ENCODE peak calls at places on chromosomes 2 and 18, in eight cellular contexts. One of them, this sample, is unnamed.

GRCh38 chr18:702957-703659 is 9.3 kb downstream of the ENOSF1 start:
- DNase-seq in transverse colon: no peak
- DNase-seq in T-helper 9 cell: no peak
- DNase-seq in GOT3: no peak
- DNase-seq in foreskin keratinocyte: peak
- DNase-seq in HEK293T: no peak
- DNase-seq in neural progenitor cell: no peak
- DNase-seq in activated T-cell treated with anti-CD3 and anti-CD28 coated beads for 1 hour: no peak
- DNase-seq in this sample: peak

GRCh38 chr2:30239308-30240161 is 8.2 kb downstream of the LBH start:
- DNase-seq in transverse colon: peak
- DNase-seq in T-helper 9 cell: peak
- DNase-seq in GOT3: no peak
- DNase-seq in foreskin keratinocyte: no peak
- DNase-seq in HEK293T: peak
- DNase-seq in neural progenitor cell: peak
- DNase-seq in activated T-cell treated with anti-CD3 and anti-CD28 coated beads for 1 hour: peak
- DNase-seq in this sample: peak

GRCh38 chr2:232568161-232568560 is 17.7 kb downstream of the EIF4E2 start:
- DNase-seq in transverse colon: no peak
- DNase-seq in T-helper 9 cell: no peak
- DNase-seq in GOT3: peak
- DNase-seq in foreskin keratinocyte: no peak
- DNase-seq in HEK293T: no peak
- DNase-seq in neural progenitor cell: no peak
- DNase-seq in activated T-cell treated with anti-CD3 and anti-CD28 coated beads for 1 hour: no peak
- DNase-seq in this sample: no peak

GRCh38 chr2:455046-455705 is 167.3 kb upstream of the ALKAL2 start:
- DNase-seq in transverse colon: no peak
- DNase-seq in T-helper 9 cell: no peak
- DNase-seq in GOT3: no peak
- DNase-seq in foreskin keratinocyte: no peak
- DNase-seq in HEK293T: no peak
- DNase-seq in neural progenitor cell: no peak
- DNase-seq in activated T-cell treated with anti-CD3 and anti-CD28 coated beads for 1 hour: no peak
- DNase-seq in this sample: no peak

GRCh38 chr2:240567137-240567871 is 980 bp upstream of the RNPEPL1 start:
- DNase-seq in transverse colon: peak
- DNase-seq in T-helper 9 cell: peak
- DNase-seq in GOT3: no peak
- DNase-seq in foreskin keratinocyte: no peak
- DNase-seq in HEK293T: no peak
- DNase-seq in neural progenitor cell: no peak
- DNase-seq in activated T-cell treated with anti-CD3 and anti-CD28 coated beads for 1 hour: no peak
- DNase-seq in this sample: peak

GRCh38 chr2:230067990-230068657 is 600 bp downstream of the SLC16A14 start:
- DNase-seq in transverse colon: peak
- DNase-seq in T-helper 9 cell: peak
- DNase-seq in GOT3: peak
- DNase-seq in foreskin keratinocyte: no peak
- DNase-seq in HEK293T: no peak
- DNase-seq in neural progenitor cell: peak
- DNase-seq in activated T-cell treated with anti-CD3 and anti-CD28 coated beads for 1 hour: peak
- DNase-seq in this sample: no peak

GRCh38 chr2:25655316-25655715 is 18.1 kb downstream of the DTNB start:
- DNase-seq in transverse colon: no peak
- DNase-seq in T-helper 9 cell: no peak
- DNase-seq in GOT3: no peak
- DNase-seq in foreskin keratinocyte: peak
- DNase-seq in HEK293T: no peak
- DNase-seq in neural progenitor cell: no peak
- DNase-seq in activated T-cell treated with anti-CD3 and anti-CD28 coated beads for 1 hour: no peak
- DNase-seq in this sample: no peak

GRCh38 chr2:70685771-70686171 is 82.2 kb downstream of the ADD2 start:
- DNase-seq in transverse colon: no peak
- DNase-seq in T-helper 9 cell: no peak
- DNase-seq in GOT3: no peak
- DNase-seq in foreskin keratinocyte: no peak
- DNase-seq in HEK293T: no peak
- DNase-seq in neural progenitor cell: no peak
- DNase-seq in activated T-cell treated with anti-CD3 and anti-CD28 coated beads for 1 hour: no peak
- DNase-seq in this sample: no peak

GRCh38 chr18:36757081-36757480 is 71.7 kb downstream of the TPGS2 start:
- DNase-seq in transverse colon: no peak
- DNase-seq in T-helper 9 cell: no peak
- DNase-seq in GOT3: no peak
- DNase-seq in foreskin keratinocyte: no peak
- DNase-seq in HEK293T: peak
- DNase-seq in neural progenitor cell: peak
- DNase-seq in activated T-cell treated with anti-CD3 and anti-CD28 coated beads for 1 hour: no peak
- DNase-seq in this sample: no peak

GRCh38 chr18:53789376-53790247 is 434.9 kb downstream of the MBD2 start:
- DNase-seq in transverse colon: no peak
- DNase-seq in T-helper 9 cell: no peak
- DNase-seq in GOT3: no peak
- DNase-seq in foreskin keratinocyte: no peak
- DNase-seq in HEK293T: no peak
- DNase-seq in neural progenitor cell: no peak
- DNase-seq in activated T-cell treated with anti-CD3 and anti-CD28 coated beads for 1 hour: no peak
- DNase-seq in this sample: no peak

GRCh38 chr2:17303054-17303453 is 215.2 kb downstream of the RAD51AP2 start:
- DNase-seq in transverse colon: no peak
- DNase-seq in T-helper 9 cell: no peak
- DNase-seq in GOT3: no peak
- DNase-seq in foreskin keratinocyte: peak
- DNase-seq in HEK293T: no peak
- DNase-seq in neural progenitor cell: no peak
- DNase-seq in activated T-cell treated with anti-CD3 and anti-CD28 coated beads for 1 hour: no peak
- DNase-seq in this sample: no peak

GRCh38 chr2:101501443-101501842 is 26.5 kb upstream of the RFX8 start:
- DNase-seq in transverse colon: no peak
- DNase-seq in T-helper 9 cell: no peak
- DNase-seq in GOT3: no peak
- DNase-seq in foreskin keratinocyte: no peak
- DNase-seq in HEK293T: no peak
- DNase-seq in neural progenitor cell: no peak
- DNase-seq in activated T-cell treated with anti-CD3 and anti-CD28 coated beads for 1 hour: no peak
- DNase-seq in this sample: no peak

GRCh38 chr2:96549967-96550786 is 13.6 kb downstream of the ARID5A start:
- DNase-seq in transverse colon: no peak
- DNase-seq in T-helper 9 cell: no peak
- DNase-seq in GOT3: no peak
- DNase-seq in foreskin keratinocyte: no peak
- DNase-seq in HEK293T: peak
- DNase-seq in neural progenitor cell: peak
- DNase-seq in activated T-cell treated with anti-CD3 and anti-CD28 coated beads for 1 hour: no peak
- DNase-seq in this sample: no peak

GRCh38 chr2:1855150-1855549 is 110.8 kb upstream of the PXDN start:
- DNase-seq in transverse colon: no peak
- DNase-seq in T-helper 9 cell: no peak
- DNase-seq in GOT3: no peak
- DNase-seq in foreskin keratinocyte: no peak
- DNase-seq in HEK293T: no peak
- DNase-seq in neural progenitor cell: peak
- DNase-seq in activated T-cell treated with anti-CD3 and anti-CD28 coated beads for 1 hour: no peak
- DNase-seq in this sample: no peak

GRCh38 chr18:5058768-5059539 is 138.1 kb downstream of the AKAIN1 start:
- DNase-seq in transverse colon: no peak
- DNase-seq in T-helper 9 cell: peak
- DNase-seq in GOT3: no peak
- DNase-seq in foreskin keratinocyte: no peak
- DNase-seq in HEK293T: no peak
- DNase-seq in neural progenitor cell: no peak
- DNase-seq in activated T-cell treated with anti-CD3 and anti-CD28 coated beads for 1 hour: peak
- DNase-seq in this sample: no peak

GRCh38 chr2:64276417-64277095 is 132.3 kb upstream of the PELI1 start:
- DNase-seq in transverse colon: no peak
- DNase-seq in T-helper 9 cell: no peak
- DNase-seq in GOT3: no peak
- DNase-seq in foreskin keratinocyte: peak
- DNase-seq in HEK293T: no peak
- DNase-seq in neural progenitor cell: peak
- DNase-seq in activated T-cell treated with anti-CD3 and anti-CD28 coated beads for 1 hour: no peak
- DNase-seq in this sample: no peak

GRCh38 chr2:118242216-118242615 is 153.9 kb downstream of the INSIG2 start:
- DNase-seq in transverse colon: no peak
- DNase-seq in T-helper 9 cell: no peak
- DNase-seq in GOT3: no peak
- DNase-seq in foreskin keratinocyte: no peak
- DNase-seq in HEK293T: no peak
- DNase-seq in neural progenitor cell: no peak
- DNase-seq in activated T-cell treated with anti-CD3 and anti-CD28 coated beads for 1 hour: no peak
- DNase-seq in this sample: no peak

GRCh38 chr18:25646971-25647370 is 295.0 kb upstream of the ZNF521 start:
- DNase-seq in transverse colon: no peak
- DNase-seq in T-helper 9 cell: no peak
- DNase-seq in GOT3: no peak
- DNase-seq in foreskin keratinocyte: no peak
- DNase-seq in HEK293T: no peak
- DNase-seq in neural progenitor cell: no peak
- DNase-seq in activated T-cell treated with anti-CD3 and anti-CD28 coated beads for 1 hour: no peak
- DNase-seq in this sample: no peak

GRCh38 chr18:8400193-8400752 is 209.0 kb upstream of the RAB12 start:
- DNase-seq in transverse colon: no peak
- DNase-seq in T-helper 9 cell: no peak
- DNase-seq in GOT3: no peak
- DNase-seq in foreskin keratinocyte: no peak
- DNase-seq in HEK293T: no peak
- DNase-seq in neural progenitor cell: no peak
- DNase-seq in activated T-cell treated with anti-CD3 and anti-CD28 coated beads for 1 hour: no peak
- DNase-seq in this sample: no peak

GRCh38 chr18:48885266-48885950 is 65.4 kb downstream of the SMAD7 start:
- DNase-seq in transverse colon: no peak
- DNase-seq in T-helper 9 cell: no peak
- DNase-seq in GOT3: no peak
- DNase-seq in foreskin keratinocyte: no peak
- DNase-seq in HEK293T: no peak
- DNase-seq in neural progenitor cell: no peak
- DNase-seq in activated T-cell treated with anti-CD3 and anti-CD28 coated beads for 1 hour: no peak
- DNase-seq in this sample: no peak

GRCh38 chr2:58107803-58108710 is 61.5 kb downstream of the VRK2 start:
- DNase-seq in transverse colon: no peak
- DNase-seq in T-helper 9 cell: no peak
- DNase-seq in GOT3: no peak
- DNase-seq in foreskin keratinocyte: peak
- DNase-seq in HEK293T: no peak
- DNase-seq in neural progenitor cell: no peak
- DNase-seq in activated T-cell treated with anti-CD3 and anti-CD28 coated beads for 1 hour: no peak
- DNase-seq in this sample: no peak

GRCh38 chr2:222732774-222733173 is 61.3 kb downstream of the MOGAT1 start:
- DNase-seq in transverse colon: no peak
- DNase-seq in T-helper 9 cell: no peak
- DNase-seq in GOT3: no peak
- DNase-seq in foreskin keratinocyte: no peak
- DNase-seq in HEK293T: no peak
- DNase-seq in neural progenitor cell: no peak
- DNase-seq in activated T-cell treated with anti-CD3 and anti-CD28 coated beads for 1 hour: no peak
- DNase-seq in this sample: no peak

GRCh38 chr18:62744076-62744705 is 28.9 kb downstream of the PHLPP1 start:
- DNase-seq in transverse colon: no peak
- DNase-seq in T-helper 9 cell: no peak
- DNase-seq in GOT3: no peak
- DNase-seq in foreskin keratinocyte: no peak
- DNase-seq in HEK293T: no peak
- DNase-seq in neural progenitor cell: no peak
- DNase-seq in activated T-cell treated with anti-CD3 and anti-CD28 coated beads for 1 hour: no peak
- DNase-seq in this sample: no peak

GRCh38 chr2:46375566-46376125 is 78.4 kb downstream of the EPAS1 start:
- DNase-seq in transverse colon: no peak
- DNase-seq in T-helper 9 cell: no peak
- DNase-seq in GOT3: no peak
- DNase-seq in foreskin keratinocyte: no peak
- DNase-seq in HEK293T: no peak
- DNase-seq in neural progenitor cell: no peak
- DNase-seq in activated T-cell treated with anti-CD3 and anti-CD28 coated beads for 1 hour: no peak
- DNase-seq in this sample: no peak

This sample was measured in right atrium auricular region.